ENCODE peak calls at places on chromosomes 1 and 21, in six cellular contexts. T is adipocyte, W is T-helper 2 cell, P is non-pigmented ciliary epithelial cell, K is T-helper 22 cell, B is adrenal gland. O is an unnamed sample.
A peak's percentile ranks its signal among the peaks of the same experiment; 100 is the strongest.

GRCh38 chr1:207826557-207827487 is 75.0 kb downstream of the CD46 start:
- DNase-seq in T (no peak), W (no peak), P (no peak), K (no peak), B (peak; percentile 57), O (no peak)

GRCh38 chr1:31587720-31588423 is 11.6 kb downstream of the TINAGL1 start:
- DNase-seq in T (peak; percentile 72), W (no peak), P (no peak), K (no peak), B (peak; percentile 88), O (peak; percentile 17)

GRCh38 chr1:235077571-235078479 is 50.8 kb downstream of the TOMM20 start:
- DNase-seq in T (no peak), W (no peak), P (no peak), K (no peak), B (no peak), O (no peak)

GRCh38 chr1:14263671-14264070 is 334.8 kb upstream of the KAZN start:
- DNase-seq in T (no peak), W (no peak), P (no peak), K (no peak), B (no peak), O (no peak)

GRCh38 chr21:34333150-34333739 is 30.6 kb upstream of the KCNE2 start:
- DNase-seq in T (peak; percentile 55), W (no peak), P (peak; percentile 63), K (no peak), B (no peak), O (no peak)

GRCh38 chr1:172843444-172843843 is 184.5 kb downstream of the FASLG start:
- DNase-seq in T (no peak), W (no peak), P (no peak), K (no peak), B (no peak), O (no peak)

GRCh38 chr1:39410915-39411436 is 80.5 kb upstream of the BMP8A start:
- DNase-seq in T (peak; percentile 97), W (no peak), P (peak; percentile 75), K (peak; percentile 17), B (peak; percentile 84), O (peak; percentile 64)

GRCh38 chr1:117740461-117740860 is 134.6 kb downstream of the TENT5C start:
- DNase-seq in T (no peak), W (no peak), P (no peak), K (no peak), B (no peak), O (no peak)

GRCh38 chr1:238955934-238956333 is 430.4 kb upstream of the CHRM3 start:
- DNase-seq in T (no peak), W (no peak), P (no peak), K (no peak), B (no peak), O (no peak)

GRCh38 chr1:97143236-97143882 is 421.8 kb downstream of the PTBP2 start:
- DNase-seq in T (no peak), W (no peak), P (no peak), K (no peak), B (no peak), O (no peak)

GRCh38 chr1:83994111-83994510 is 4.8 kb downstream of the TTLL7 start:
- DNase-seq in T (no peak), W (no peak), P (no peak), K (no peak), B (no peak), O (no peak)

GRCh38 chr1:208270679-208271111 is 26.5 kb upstream of the PLXNA2 start:
- DNase-seq in T (peak; percentile 44), W (no peak), P (no peak), K (no peak), B (no peak), O (no peak)

GRCh38 chr1:43288058-43288784 is 2.8 kb upstream of the C1orf210 start:
- DNase-seq in T (no peak), W (no peak), P (no peak), K (no peak), B (no peak), O (no peak)

GRCh38 chr1:233959089-233959488 is 54.6 kb downstream of the SLC35F3 start:
- DNase-seq in T (no peak), W (no peak), P (no peak), K (no peak), B (no peak), O (no peak)

GRCh38 chr1:201648066-201648910 is 109.4 kb downstream of the NAV1 start:
- DNase-seq in T (peak; percentile 87), W (no peak), P (no peak), K (no peak), B (peak; percentile 45), O (no peak)

GRCh38 chr1:203888807-203889251 is 27.4 kb downstream of the SNRPE start:
- DNase-seq in T (peak; percentile 61), W (no peak), P (no peak), K (no peak), B (no peak), O (no peak)

GRCh38 chr1:169143351-169143750 is 36.9 kb downstream of the ATP1B1 start:
- DNase-seq in T (no peak), W (no peak), P (no peak), K (no peak), B (no peak), O (no peak)

GRCh38 chr1:225897595-225898514 is 8.9 kb upstream of the LEFTY1 start:
- DNase-seq in T (no peak), W (no peak), P (no peak), K (no peak), B (no peak), O (peak; percentile 47)